ENCODE peak calls at places on chromosomes 4 and X, in six cellular contexts. P is naive thymus-derived CD4-positive, alpha-beta T cell; X is adrenal gland; G is endodermal cell; Z is HFF-Myc; D is Karpas-422. C is an unnamed sample.

GRCh38 chr4:83569967-83570366 is 34.1 kb downstream of the GPAT3 start:
- DNase-seq in P (no peak), X (no peak), G (no peak), Z (no peak), D (peak), C (no peak)

GRCh38 chr4:103786014-103786413 is 66.2 kb upstream of the TACR3 start:
- DNase-seq in P (no peak), X (no peak), G (peak), Z (peak), D (peak), C (no peak)

GRCh38 chrX:54447461-54447860 is 7.3 kb downstream of the TSR2 start:
- DNase-seq in P (no peak), X (no peak), G (peak), Z (no peak), D (peak), C (no peak)

GRCh38 chr4:151489462-151490203 is 80.7 kb downstream of the FHIP1A start:
- DNase-seq in P (no peak), X (no peak), G (peak), Z (no peak), D (no peak), C (peak)

GRCh38 chr4:77437079-77437478 is 168.5 kb upstream of the CXCL13 start:
- DNase-seq in P (no peak), X (no peak), G (no peak), Z (no peak), D (no peak), C (no peak)

GRCh38 chr4:119672086-119672485 is 43.5 kb upstream of the PDE5A start:
- DNase-seq in P (no peak), X (no peak), G (no peak), Z (no peak), D (no peak), C (no peak)

GRCh38 chr4:165945991-165946390 is 73.0 kb downstream of the TLL1 start:
- DNase-seq in P (no peak), X (no peak), G (no peak), Z (no peak), D (no peak), C (no peak)

GRCh38 chr4:24104173-24104572 is 214.3 kb upstream of the PPARGC1A start:
- DNase-seq in P (no peak), X (no peak), G (no peak), Z (no peak), D (no peak), C (no peak)

GRCh38 chrX:151393514-151393913 is 3.5 kb upstream of the VMA21 start:
- DNase-seq in P (peak), X (no peak), G (peak), Z (no peak), D (peak), C (no peak)

GRCh38 chr4:127778102-127778501 is 4.0 kb upstream of the HSPA4L start:
- DNase-seq in P (no peak), X (no peak), G (no peak), Z (no peak), D (no peak), C (no peak)

GRCh38 chr4:118816538-118817177 is 19.3 kb downstream of the SEC24D start:
- DNase-seq in P (no peak), X (no peak), G (no peak), Z (no peak), D (no peak), C (no peak)

GRCh38 chrX:49178537-49178936 is 6.8 kb downstream of the PLP2 start:
- DNase-seq in P (no peak), X (no peak), G (no peak), Z (no peak), D (peak), C (no peak)

GRCh38 chr4:124053872-124054538 is 657.4 kb downstream of the SPRY1 start:
- DNase-seq in P (no peak), X (no peak), G (no peak), Z (peak), D (no peak), C (no peak)

GRCh38 chr4:94564252-94564651 is 112.5 kb downstream of the PDLIM5 start:
- DNase-seq in P (no peak), X (no peak), G (no peak), Z (no peak), D (no peak), C (no peak)

GRCh38 chr4:27318740-27319139 is 458.1 kb downstream of the STIM2 start:
- DNase-seq in P (no peak), X (no peak), G (peak), Z (peak), D (peak), C (no peak)

GRCh38 chr4:73856518-73856917 is 3.4 kb downstream of the PF4V1 start:
- DNase-seq in P (no peak), X (no peak), G (no peak), Z (no peak), D (no peak), C (no peak)

GRCh38 chr4:174467107-174467506 is 55.2 kb downstream of the HPGD start:
- DNase-seq in P (no peak), X (no peak), G (no peak), Z (no peak), D (no peak), C (no peak)

GRCh38 chrX:150084474-150085229 is 146.4 kb upstream of the EOLA2 start:
- DNase-seq in P (no peak), X (no peak), G (no peak), Z (peak), D (no peak), C (no peak)

GRCh38 chr4:41264212-41264611 is 7.5 kb downstream of the UCHL1 start:
- DNase-seq in P (no peak), X (no peak), G (no peak), Z (no peak), D (no peak), C (no peak)

GRCh38 chr4:185716008-185716976 is 95.7 kb downstream of the SORBS2 start:
- DNase-seq in P (no peak), X (no peak), G (no peak), Z (no peak), D (no peak), C (no peak)

GRCh38 chr4:22474636-22475310 is 41.1 kb downstream of the ADGRA3 start:
- DNase-seq in P (no peak), X (no peak), G (no peak), Z (no peak), D (no peak), C (no peak)

GRCh38 chr4:17066972-17067371 is 168.5 kb upstream of the LDB2 start:
- DNase-seq in P (no peak), X (peak), G (no peak), Z (peak), D (no peak), C (no peak)

GRCh38 chr4:38871593-38871992 is 4.0 kb downstream of the FAM114A1 start:
- DNase-seq in P (no peak), X (no peak), G (no peak), Z (no peak), D (peak), C (no peak)

GRCh38 chr4:38868055-38868965 is 704 bp downstream of the FAM114A1 start:
- DNase-seq in P (no peak), X (peak), G (peak), Z (no peak), D (peak), C (peak)

GRCh38 chr4:38870098-38870850 is 2.7 kb downstream of the FAM114A1 start:
- DNase-seq in P (no peak), X (peak), G (no peak), Z (peak), D (peak), C (no peak)

GRCh38 chr4:38867478-38868054 is at the start of gene FAM114A1:
- DNase-seq in P (no peak), X (peak), G (peak), Z (no peak), D (peak), C (peak)

DNA sequence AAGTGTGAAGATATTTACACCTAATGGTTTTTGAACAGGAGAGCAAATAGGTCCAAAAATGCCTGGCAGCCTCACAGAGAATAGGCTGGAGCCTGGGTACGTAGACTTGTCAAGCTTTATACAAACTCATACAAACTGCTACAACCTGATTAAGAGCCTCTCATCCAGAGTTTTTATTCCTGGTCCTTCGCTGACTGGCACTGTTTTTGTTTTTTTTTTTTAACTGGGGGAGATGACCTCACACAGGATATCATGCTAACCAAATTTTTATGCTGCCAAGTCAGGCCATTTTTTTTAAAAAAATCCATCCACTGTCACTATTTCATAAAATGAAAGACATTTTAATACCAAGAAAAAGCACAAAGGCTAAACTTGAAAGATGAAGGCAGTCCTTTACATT is 1.9 kb downstream of the FAM114A1 start:
- DNase-seq in P (no peak), X (no peak), G (no peak), Z (no peak), D (peak), C (no peak)
- H3K4me3 ChIP-seq in P (no peak), X (no peak), G (no peak), Z (peak), D (no peak), C (peak)

DNA sequence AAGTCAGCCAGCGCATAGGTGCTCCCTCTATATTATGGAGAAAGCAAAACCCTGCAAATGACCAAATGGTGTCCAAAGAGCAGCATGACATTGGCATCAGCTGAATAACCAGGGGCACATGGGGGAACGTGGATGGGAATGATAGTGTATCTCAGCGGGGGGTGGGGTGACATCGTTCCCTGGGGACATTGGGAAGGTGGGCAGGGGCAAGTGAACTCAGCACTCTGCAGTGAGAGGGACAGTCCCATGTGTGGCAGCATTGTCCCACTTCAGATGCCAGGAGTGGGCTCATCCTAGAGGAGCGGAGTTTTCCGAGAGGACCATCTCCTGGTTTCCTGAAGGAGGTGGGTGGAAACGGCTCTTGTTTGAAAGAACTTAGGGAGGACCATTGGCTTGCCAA is 64.8 kb downstream of the NELFA start:
- DNase-seq in P (no peak), X (no peak), G (no peak), Z (no peak), D (no peak), C (no peak)
- H3K4me3 ChIP-seq in P (no peak), X (no peak), G (no peak), Z (no peak), D (no peak), C (no peak)

DNA sequence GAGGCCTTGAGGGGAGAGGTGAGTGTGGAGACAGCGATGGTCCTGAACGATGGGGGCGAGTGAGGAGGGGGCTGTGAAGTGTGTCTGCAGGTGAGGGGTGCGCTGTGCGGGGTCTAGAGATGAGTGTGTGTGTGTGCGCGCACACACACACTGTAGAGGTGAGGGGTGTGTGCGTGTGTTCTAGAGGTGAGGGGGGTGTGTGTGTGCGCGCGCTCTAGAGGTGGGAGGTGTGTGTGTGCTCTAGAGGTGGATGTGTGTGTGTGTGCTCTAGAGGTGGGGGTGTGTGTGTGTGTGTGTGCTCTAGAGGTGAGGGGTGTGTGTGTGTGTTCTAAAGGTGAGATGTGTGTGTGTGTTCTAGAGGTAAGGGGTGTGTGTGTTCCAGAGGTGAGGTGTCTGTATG is 574 bp downstream of the BST1 start:
- DNase-seq in P (no peak), X (no peak), G (no peak), Z (no peak), D (no peak), C (no peak)
- H3K4me3 ChIP-seq in P (peak), X (no peak), G (no peak), Z (peak), D (no peak), C (peak)

GRCh38 chr4:38128478-38129451 is 168.6 kb downstream of the PTTG2 start:
- DNase-seq in P (peak), X (no peak), G (peak), Z (no peak), D (no peak), C (no peak)
- H3K4me3 ChIP-seq in P (no peak), X (no peak), G (no peak), Z (no peak), D (no peak), C (no peak)

GRCh38 chrX:40090050-40090804 is 7.5 kb downstream of the BCOR start:
- DNase-seq in P (no peak), X (peak), G (peak), Z (no peak), D (no peak), C (peak)

GRCh38 chrX:40088803-40089540 is 8.8 kb downstream of the BCOR start:
- DNase-seq in P (no peak), X (no peak), G (peak), Z (no peak), D (no peak), C (no peak)

GRCh38 chrX:40092808-40093435 is 4.8 kb downstream of the BCOR start:
- DNase-seq in P (no peak), X (no peak), G (peak), Z (no peak), D (no peak), C (no peak)

GRCh38 chrX:40091691-40092421 is 5.9 kb downstream of the BCOR start:
- DNase-seq in P (no peak), X (no peak), G (peak), Z (no peak), D (no peak), C (peak)

DNA sequence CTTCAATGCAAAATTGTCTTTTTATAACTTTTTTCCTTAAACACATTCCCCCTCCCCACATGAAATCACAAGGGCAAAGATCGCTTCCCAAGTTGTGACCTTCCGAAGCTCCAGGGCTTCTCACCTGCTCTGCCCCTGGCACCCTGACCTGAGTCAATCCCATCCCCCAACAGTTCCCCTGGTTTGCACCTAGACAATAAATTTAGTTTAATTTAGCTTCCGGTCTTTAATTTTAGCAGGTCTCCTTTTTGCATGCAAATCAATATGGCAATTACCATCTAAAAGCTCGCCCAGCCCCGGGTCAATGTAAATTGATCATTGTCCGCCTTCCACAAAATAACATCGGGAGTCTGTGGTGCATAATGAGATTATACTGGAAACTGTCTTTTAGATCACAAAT is 6.8 kb downstream of the BCOR start:
- DNase-seq in P (no peak), X (no peak), G (peak), Z (no peak), D (peak), C (no peak)
- H3K4me3 ChIP-seq in P (no peak), X (no peak), G (peak), Z (no peak), D (peak), C (peak)

GRCh38 chr4:81712714-81713113 is 241.0 kb upstream of the RASGEF1B start:
- DNase-seq in P (no peak), X (no peak), G (no peak), Z (no peak), D (no peak), C (no peak)
- H3K4me3 ChIP-seq in P (no peak), X (no peak), G (no peak), Z (no peak), D (no peak), C (no peak)

DNA sequence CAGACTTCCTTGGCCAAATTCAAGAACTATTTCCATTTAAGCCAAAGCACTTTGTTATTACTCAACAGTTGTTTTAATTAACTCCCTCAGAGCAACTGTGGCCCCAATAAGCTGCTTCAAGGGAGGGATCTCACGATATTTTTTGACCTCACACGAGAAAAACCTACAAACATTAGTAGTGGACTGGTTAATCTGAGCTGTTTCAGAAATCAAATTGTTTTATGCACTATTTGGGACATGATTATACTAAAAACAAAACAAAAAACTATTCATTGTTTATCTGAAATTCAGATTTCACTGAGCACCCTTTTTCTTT is 74.3 kb downstream of the DCHS2 start:
- DNase-seq in P (no peak), X (no peak), G (no peak), Z (no peak), D (no peak), C (no peak)
- H3K4me3 ChIP-seq in P (no peak), X (no peak), G (peak), Z (peak), D (no peak), C (no peak)

GRCh38 chr4:106317815-106318214 is 1.5 kb downstream of the AIMP1 start:
- DNase-seq in P (no peak), X (no peak), G (no peak), Z (no peak), D (no peak), C (no peak)
- H3K4me3 ChIP-seq in P (peak), X (no peak), G (peak), Z (peak), D (peak), C (peak)

C was measured in upper lobe of right lung.